ENCODE peak calls at places on chromosomes 13 and 19, in seven cellular contexts. W is IMR-90; L is Peyer's patch; N is effector memory CD4-positive, alpha-beta T cell; D is heart right ventricle; A is A673; O is adrenal gland. P is an unnamed sample.
A peak's percentile ranks its signal among the peaks of the same experiment; 100 is the strongest.

GRCh38 chr13:44713793-44714469 is 137.8 kb upstream of the TSC22D1 start:
- DNase-seq in L (no peak), N (no peak), O (no peak), W (peak; percentile 94), D (no peak), A (peak; percentile 36), P (no peak)

GRCh38 chr13:104114111-104114510 is 1047.9 kb upstream of the SLC10A2 start:
- DNase-seq in D (no peak), W (peak; percentile 13), N (no peak), L (no peak), O (no peak), A (no peak), P (no peak)

GRCh38 chr19:16371540-16371986 is 46.9 kb downstream of the KLF2 start:
- DNase-seq in D (peak; percentile 44), W (no peak), N (peak; percentile 89), A (no peak), O (peak; percentile 51), L (peak; percentile 92), P (no peak)

GRCh38 chr19:16928916-16929315 is 40.1 kb downstream of the F2RL3 start:
- DNase-seq in L (no peak), A (no peak), N (no peak), O (no peak), W (no peak), D (no peak), P (no peak)

GRCh38 chr13:51122868-51123267 is 11.8 kb upstream of the C13orf42 start:
- DNase-seq in A (no peak), N (no peak), D (no peak), O (no peak), W (no peak), L (no peak), P (no peak)

GRCh38 chr19:53101518-53101917 is 1.7 kb downstream of the ZNF160 start:
- DNase-seq in N (no peak), L (no peak), D (no peak), O (peak; percentile 42), A (no peak), W (peak; percentile 12), P (no peak)

GRCh38 chr19:51365211-51366049 is 758 bp downstream of the ETFB start:
- DNase-seq in A (peak; percentile 31), O (peak; percentile 68), D (peak; percentile 30), N (no peak), L (no peak), W (peak; percentile 53), P (no peak)

GRCh38 chr13:88919970-88920628 is 1248.9 kb downstream of the SLITRK5 start:
- DNase-seq in A (no peak), D (no peak), W (no peak), O (no peak), N (no peak), L (no peak), P (no peak)

GRCh38 chr13:50244913-50245574 is 229.8 kb downstream of the KCNRG start:
- DNase-seq in N (peak; percentile 8), L (no peak), A (no peak), O (peak; percentile 39), W (peak; percentile 88), D (no peak), P (no peak)

GRCh38 chr19:36918090-36918489 is 2.0 kb downstream of the ZNF568 start:
- DNase-seq in L (no peak), A (no peak), N (no peak), O (no peak), W (no peak), D (no peak), P (no peak)

GRCh38 chr19:43395561-43395960 is 19.1 kb upstream of the TEX101 start:
- DNase-seq in O (no peak), N (no peak), L (no peak), A (no peak), D (no peak), W (no peak), P (no peak)

GRCh38 chr13:50617134-50617721 is 226.3 kb downstream of the DLEU7 start:
- DNase-seq in W (peak; percentile 41), D (no peak), O (no peak), N (no peak), L (no peak), A (no peak), P (no peak)

GRCh38 chr19:13849991-13850909 is 26.7 kb upstream of the NANOS3 start:
- DNase-seq in A (peak; percentile 86), N (peak; percentile 55), O (peak; percentile 87), D (peak; percentile 84), W (peak; percentile 71), L (no peak), P (peak; percentile 94)

GRCh38 chr13:70249332-70250064 is 141.2 kb upstream of the KLHL1 start:
- DNase-seq in L (no peak), A (no peak), O (no peak), W (no peak), N (no peak), D (no peak), P (no peak)

GRCh38 chr19:50721441-50722137 is 1.6 kb upstream of the CLEC11A start:
- DNase-seq in O (peak; percentile 92), W (no peak), L (no peak), N (no peak), A (no peak), D (no peak), P (no peak)

GRCh38 chr13:109389892-109390345 is 396.5 kb downstream of the IRS2 start:
- DNase-seq in O (no peak), N (no peak), W (peak; percentile 25), D (no peak), A (no peak), L (no peak), P (no peak)

GRCh38 chr19:18609717-18610051 is 3.0 kb upstream of the TMEM59L start:
- DNase-seq in D (no peak), N (no peak), W (no peak), A (no peak), L (no peak), O (no peak), P (no peak)

GRCh38 chr19:18607222-18608101 is 863 bp upstream of the CRLF1 start:
- DNase-seq in L (no peak), O (no peak), N (no peak), A (peak; percentile 71), W (no peak), D (no peak), P (no peak)

GRCh38 chr19:18606281-18607221 is at the start of gene CRLF1:
- DNase-seq in W (no peak), A (no peak), D (no peak), O (no peak), L (no peak), N (no peak), P (no peak)

GRCh38 chr19:18608805-18609716 is 2.5 kb upstream of the CRLF1 start:
- DNase-seq in N (no peak), D (no peak), L (no peak), O (no peak), W (no peak), A (no peak), P (no peak)

DNA sequence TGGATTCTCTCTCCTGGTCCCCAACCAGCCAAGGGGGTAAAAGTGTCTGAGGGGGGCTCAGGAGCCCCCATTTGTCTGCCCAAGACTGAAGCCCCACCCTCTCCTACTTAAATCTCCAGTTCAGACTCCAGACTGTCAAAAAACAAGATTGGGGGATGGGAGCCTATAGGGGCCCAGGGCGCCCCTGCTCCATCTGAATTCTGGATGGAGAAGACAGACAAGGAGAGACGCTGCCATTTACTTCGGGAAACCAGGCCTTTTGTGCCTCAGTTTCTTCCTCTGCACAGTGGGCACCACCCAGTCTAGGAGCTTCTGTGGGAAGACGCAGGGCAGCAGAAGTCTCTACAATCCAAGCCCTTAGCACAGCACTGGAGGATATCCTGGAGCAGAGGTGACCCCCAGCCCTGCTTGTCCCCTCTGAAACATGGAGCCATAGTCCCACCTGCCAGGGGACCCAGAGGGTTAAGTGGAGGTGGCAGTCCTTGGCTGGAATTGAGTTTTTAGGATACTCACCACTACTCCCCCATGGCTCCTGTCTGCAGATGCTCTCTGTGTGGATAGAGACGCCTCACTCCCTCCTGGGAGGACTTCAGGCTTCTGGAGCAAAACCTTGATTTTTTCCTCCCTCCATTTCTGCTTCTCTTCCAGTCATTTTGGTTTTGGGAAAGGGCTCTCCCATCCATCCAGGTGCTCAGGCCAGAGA is 1.7 kb upstream of the CRLF1 start:
- DNase-seq in L (no peak), W (no peak), O (no peak), A (no peak), D (no peak), N (no peak), P (no peak)
- H3K27me3 ChIP-seq in L (no peaks in the 10 kb centered on the region), W (peaks cover 88% of the 10 kb centered on the region), O (peaks cover 87% of the 10 kb centered on the region), A (no peaks in the 10 kb centered on the region), D (peaks cover 96% of the 10 kb centered on the region), N (peaks cover 91% of the 10 kb centered on the region), P (no peaks in the 10 kb centered on the region)

GRCh38 chr13:39407786-39408185 is 195.2 kb downstream of the LHFPL6 start:
- DNase-seq in L (no peak), A (no peak), N (no peak), D (no peak), W (no peak), O (no peak), P (no peak)

GRCh38 chr13:39405107-39405506 is 197.9 kb downstream of the LHFPL6 start:
- DNase-seq in W (peak; percentile 44), N (no peak), L (no peak), D (no peak), O (no peak), A (peak; percentile 46), P (no peak)

GRCh38 chr13:39407138-39407537 is 195.9 kb downstream of the LHFPL6 start:
- DNase-seq in O (no peak), N (no peak), A (no peak), W (no peak), D (no peak), L (no peak), P (no peak)

GRCh38 chr13:39405596-39405995 is 197.4 kb downstream of the LHFPL6 start:
- DNase-seq in W (no peak), O (no peak), A (no peak), L (no peak), D (no peak), N (no peak), P (no peak)

DNA sequence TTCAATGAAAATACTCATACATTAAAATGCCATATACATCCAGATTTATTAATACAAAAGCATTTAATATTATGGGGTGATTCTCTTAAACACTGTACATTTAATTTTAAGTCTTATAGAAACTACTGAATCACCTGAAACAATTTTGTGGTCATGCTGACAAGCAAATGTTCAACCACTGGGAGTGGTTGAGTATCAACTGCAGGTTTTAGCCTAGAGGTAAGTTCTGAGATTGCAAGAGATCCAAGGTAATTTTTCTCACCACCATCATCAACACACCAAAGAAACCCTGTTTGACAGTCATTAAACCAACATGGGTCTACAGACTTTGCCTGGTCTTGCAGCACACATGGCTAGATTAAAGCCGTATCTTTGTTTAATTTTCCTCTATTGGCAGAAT is 196.3 kb downstream of the LHFPL6 start:
- DNase-seq in O (no peak), W (no peak), D (no peak), A (no peak), N (no peak), L (no peak), P (no peak)
- H3K27me3 ChIP-seq in O (no peaks in the 10 kb centered on the region), W (no peaks in the 10 kb centered on the region), D (no peaks in the 10 kb centered on the region), A (no peaks in the 10 kb centered on the region), N (no peaks in the 10 kb centered on the region), L (no peaks in the 10 kb centered on the region), P (no peaks in the 10 kb centered on the region)

GRCh38 chr13:110872768-110873638 is 41.9 kb downstream of the ANKRD10 start:
- DNase-seq in L (no peak), W (no peak), A (no peak), O (no peak), N (no peak), D (no peak), P (no peak)
- H3K27me3 ChIP-seq in L (no peaks in the 10 kb centered on the region), W (no peaks in the 10 kb centered on the region), A (no peaks in the 10 kb centered on the region), O (no peaks in the 10 kb centered on the region), N (peaks cover 18% of the 10 kb centered on the region), D (no peaks in the 10 kb centered on the region), P (no peaks in the 10 kb centered on the region)

GRCh38 chr19:33982706-33983105 is 186.0 kb downstream of the KCTD15 start:
- DNase-seq in N (no peak), W (no peak), L (no peak), A (no peak), O (no peak), D (no peak), P (no peak)

GRCh38 chr19:33978286-33978685 is 181.6 kb downstream of the KCTD15 start:
- DNase-seq in O (no peak), L (no peak), W (no peak), D (no peak), N (no peak), A (no peak), P (no peak)
- H3K27me3 ChIP-seq in O (no peaks in the 10 kb centered on the region), L (no peaks in the 10 kb centered on the region), W (no peaks in the 10 kb centered on the region), D (peaks cover 21% of the 10 kb centered on the region), N (peaks cover 3% of the 10 kb centered on the region), A (peaks cover 25% of the 10 kb centered on the region), P (no peaks in the 10 kb centered on the region)

P was measured in pancreas.